ENCODE peak calls at places on chromosomes 11 and 22, in eight cellular contexts. One of them, this sample, is unnamed.

GRCh38 chr11:65102142-65103095 is 6.4 kb downstream of the VPS51 start:
- DNase-seq in NCI-H1105: no peak
- DNase-seq in RWPE1: no peak
- DNase-seq in fibroblast of mammary gland: no peak
- DNase-seq in NCI-H1092: peak
- DNase-seq in stimulated activated CD4-positive, alpha-beta T cell treated with anti-CD3 and anti-CD28 coated beads, Interleukin-4, amount 100 ng/mL, for 4 hours: no peak
- DNase-seq in left cardiac atrium: no peak
- DNase-seq in ACHN: no peak
- DNase-seq in this sample: no peak

GRCh38 chr11:55669376-55669775 is 7.4 kb downstream of the OR4C6 start:
- DNase-seq in RWPE1: no peak
- DNase-seq in ACHN: no peak
- DNase-seq in fibroblast of mammary gland: no peak
- DNase-seq in stimulated activated CD4-positive, alpha-beta T cell treated with anti-CD3 and anti-CD28 coated beads, Interleukin-4, amount 100 ng/mL, for 4 hours: no peak
- DNase-seq in NCI-H1092: no peak
- DNase-seq in NCI-H1105: no peak
- DNase-seq in left cardiac atrium: no peak
- DNase-seq in this sample: no peak

GRCh38 chr22:17875156-17875555 is 100.9 kb upstream of the BID start:
- DNase-seq in ACHN: no peak
- DNase-seq in NCI-H1105: no peak
- DNase-seq in left cardiac atrium: no peak
- DNase-seq in RWPE1: no peak
- DNase-seq in stimulated activated CD4-positive, alpha-beta T cell treated with anti-CD3 and anti-CD28 coated beads, Interleukin-4, amount 100 ng/mL, for 4 hours: no peak
- DNase-seq in NCI-H1092: no peak
- DNase-seq in fibroblast of mammary gland: no peak
- DNase-seq in this sample: no peak

GRCh38 chr11:104967493-104968364 is 645 bp downstream of the CASP4 start:
- DNase-seq in NCI-H1092: no peak
- DNase-seq in NCI-H1105: no peak
- DNase-seq in fibroblast of mammary gland: peak
- DNase-seq in RWPE1: peak
- DNase-seq in ACHN: peak
- DNase-seq in stimulated activated CD4-positive, alpha-beta T cell treated with anti-CD3 and anti-CD28 coated beads, Interleukin-4, amount 100 ng/mL, for 4 hours: no peak
- DNase-seq in left cardiac atrium: no peak
- DNase-seq in this sample: no peak

GRCh38 chr11:127521413-127521812 is 520.8 kb upstream of the KIRREL3 start:
- DNase-seq in NCI-H1092: no peak
- DNase-seq in left cardiac atrium: no peak
- DNase-seq in RWPE1: no peak
- DNase-seq in stimulated activated CD4-positive, alpha-beta T cell treated with anti-CD3 and anti-CD28 coated beads, Interleukin-4, amount 100 ng/mL, for 4 hours: no peak
- DNase-seq in NCI-H1105: no peak
- DNase-seq in fibroblast of mammary gland: no peak
- DNase-seq in ACHN: peak
- DNase-seq in this sample: no peak

GRCh38 chr11:35549787-35550186 is 24.4 kb upstream of the PAMR1 start:
- DNase-seq in ACHN: peak
- DNase-seq in stimulated activated CD4-positive, alpha-beta T cell treated with anti-CD3 and anti-CD28 coated beads, Interleukin-4, amount 100 ng/mL, for 4 hours: no peak
- DNase-seq in left cardiac atrium: no peak
- DNase-seq in RWPE1: peak
- DNase-seq in fibroblast of mammary gland: peak
- DNase-seq in NCI-H1105: no peak
- DNase-seq in NCI-H1092: no peak
- DNase-seq in this sample: no peak

GRCh38 chr11:17734418-17734911 is at the start of gene KCNC1:
- DNase-seq in ACHN: peak
- DNase-seq in NCI-H1105: peak
- DNase-seq in fibroblast of mammary gland: peak
- DNase-seq in left cardiac atrium: no peak
- DNase-seq in stimulated activated CD4-positive, alpha-beta T cell treated with anti-CD3 and anti-CD28 coated beads, Interleukin-4, amount 100 ng/mL, for 4 hours: no peak
- DNase-seq in NCI-H1092: peak
- DNase-seq in RWPE1: no peak
- DNase-seq in this sample: no peak

GRCh38 chr22:21726650-21727049 is 8.9 kb downstream of the YPEL1 start:
- DNase-seq in ACHN: peak
- DNase-seq in fibroblast of mammary gland: no peak
- DNase-seq in NCI-H1092: no peak
- DNase-seq in stimulated activated CD4-positive, alpha-beta T cell treated with anti-CD3 and anti-CD28 coated beads, Interleukin-4, amount 100 ng/mL, for 4 hours: no peak
- DNase-seq in left cardiac atrium: no peak
- DNase-seq in RWPE1: no peak
- DNase-seq in NCI-H1105: no peak
- DNase-seq in this sample: no peak

GRCh38 chr11:74442601-74443000 is 24.7 kb downstream of the KCNE3 start:
- DNase-seq in NCI-H1092: no peak
- DNase-seq in fibroblast of mammary gland: no peak
- DNase-seq in NCI-H1105: no peak
- DNase-seq in left cardiac atrium: no peak
- DNase-seq in ACHN: no peak
- DNase-seq in stimulated activated CD4-positive, alpha-beta T cell treated with anti-CD3 and anti-CD28 coated beads, Interleukin-4, amount 100 ng/mL, for 4 hours: no peak
- DNase-seq in RWPE1: no peak
- DNase-seq in this sample: no peak

GRCh38 chr11:33211588-33211987 is 45.6 kb upstream of the HIPK3 start:
- DNase-seq in NCI-H1092: no peak
- DNase-seq in fibroblast of mammary gland: no peak
- DNase-seq in RWPE1: no peak
- DNase-seq in stimulated activated CD4-positive, alpha-beta T cell treated with anti-CD3 and anti-CD28 coated beads, Interleukin-4, amount 100 ng/mL, for 4 hours: no peak
- DNase-seq in NCI-H1105: no peak
- DNase-seq in left cardiac atrium: no peak
- DNase-seq in ACHN: no peak
- DNase-seq in this sample: no peak

GRCh38 chr22:23531283-23531921 is 48.7 kb downstream of the IGLL1 start:
- DNase-seq in NCI-H1092: no peak
- DNase-seq in ACHN: no peak
- DNase-seq in NCI-H1105: no peak
- DNase-seq in stimulated activated CD4-positive, alpha-beta T cell treated with anti-CD3 and anti-CD28 coated beads, Interleukin-4, amount 100 ng/mL, for 4 hours: no peak
- DNase-seq in left cardiac atrium: no peak
- DNase-seq in fibroblast of mammary gland: no peak
- DNase-seq in RWPE1: no peak
- DNase-seq in this sample: no peak

GRCh38 chr11:45318516-45318915 is 32.4 kb upstream of the SYT13 start:
- DNase-seq in RWPE1: no peak
- DNase-seq in stimulated activated CD4-positive, alpha-beta T cell treated with anti-CD3 and anti-CD28 coated beads, Interleukin-4, amount 100 ng/mL, for 4 hours: no peak
- DNase-seq in NCI-H1092: no peak
- DNase-seq in NCI-H1105: no peak
- DNase-seq in ACHN: no peak
- DNase-seq in left cardiac atrium: no peak
- DNase-seq in fibroblast of mammary gland: no peak
- DNase-seq in this sample: no peak

GRCh38 chr11:117443269-117444186 is 115.9 kb downstream of the CEP164 start:
- DNase-seq in fibroblast of mammary gland: peak
- DNase-seq in left cardiac atrium: peak
- DNase-seq in stimulated activated CD4-positive, alpha-beta T cell treated with anti-CD3 and anti-CD28 coated beads, Interleukin-4, amount 100 ng/mL, for 4 hours: no peak
- DNase-seq in RWPE1: peak
- DNase-seq in NCI-H1092: peak
- DNase-seq in ACHN: peak
- DNase-seq in NCI-H1105: peak
- DNase-seq in this sample: peak

GRCh38 chr22:17742528-17742902 is 31.8 kb downstream of the BID start:
- DNase-seq in RWPE1: peak
- DNase-seq in fibroblast of mammary gland: peak
- DNase-seq in ACHN: peak
- DNase-seq in left cardiac atrium: peak
- DNase-seq in NCI-H1105: peak
- DNase-seq in stimulated activated CD4-positive, alpha-beta T cell treated with anti-CD3 and anti-CD28 coated beads, Interleukin-4, amount 100 ng/mL, for 4 hours: peak
- DNase-seq in NCI-H1092: peak
- DNase-seq in this sample: peak

GRCh38 chr11:119676461-119677020 is 52.5 kb downstream of the NECTIN1 start:
- DNase-seq in fibroblast of mammary gland: peak
- DNase-seq in left cardiac atrium: no peak
- DNase-seq in RWPE1: no peak
- DNase-seq in NCI-H1092: no peak
- DNase-seq in NCI-H1105: no peak
- DNase-seq in stimulated activated CD4-positive, alpha-beta T cell treated with anti-CD3 and anti-CD28 coated beads, Interleukin-4, amount 100 ng/mL, for 4 hours: no peak
- DNase-seq in ACHN: no peak
- DNase-seq in this sample: no peak